ENCODE peak calls at places on chromosome 13, in ten cellular contexts. K is sigmoid colon, Y is breast epithelium, R is GM12878, G is stomach, H is GM23338, V is prostate gland, Q is upper lobe of left lung, X is transverse colon, D is SK-N-MC. T is an unnamed sample.
A peak's percentile ranks its signal among the peaks of the same experiment; 100 is the strongest.

GRCh38 chr13:80945328-80945727 is 604.4 kb upstream of the SPRY2 start:
- DNase-seq in K (no peak), Y (no peak), R (no peak), G (peak; percentile 26), H (peak; percentile 79), V (no peak), Q (no peak), X (no peak), D (no peak), T (no peak)

GRCh38 chr13:21884299-21884878 is 213.5 kb downstream of the FGF9 start:
- DNase-seq in K (no peak), Y (no peak), R (no peak), G (no peak), H (no peak), V (no peak), Q (no peak), X (no peak), D (no peak), T (peak; percentile 78)

GRCh38 chr13:67408823-67409222 is 178.7 kb upstream of the PCDH9 start:
- DNase-seq in K (no peak), Y (no peak), R (no peak), G (no peak), H (peak; percentile 2), V (no peak), Q (no peak), X (no peak), D (no peak), T (no peak)

GRCh38 chr13:50518791-50519201 is 324.7 kb downstream of the DLEU7 start:
- DNase-seq in K (no peak), Y (no peak), R (no peak), G (no peak), H (no peak), V (no peak), Q (no peak), X (no peak), D (no peak), T (no peak)

GRCh38 chr13:51746802-51747201 is 57.2 kb downstream of the DHRS12 start:
- DNase-seq in K (no peak), Y (no peak), R (no peak), G (no peak), H (no peak), V (no peak), Q (no peak), X (no peak), D (no peak), T (peak; percentile 77)

GRCh38 chr13:50643055-50643454 is 200.4 kb downstream of the DLEU7 start:
- DNase-seq in K (no peak), Y (no peak), R (no peak), G (no peak), H (no peak), V (no peak), Q (no peak), X (no peak), D (no peak), T (no peak)

GRCh38 chr13:87274209-87274819 is 396.9 kb upstream of the SLITRK5 start:
- DNase-seq in K (no peak), Y (no peak), R (no peak), G (no peak), H (peak; percentile 89), V (no peak), Q (no peak), X (peak; percentile 17), D (peak; percentile 22), T (no peak)

GRCh38 chr13:49938921-49939320 is 2.8 kb upstream of the SPRYD7 start:
- DNase-seq in K (no peak), Y (no peak), R (no peak), G (peak; percentile 78), H (no peak), V (no peak), Q (no peak), X (peak; percentile 86), D (no peak), T (no peak)

GRCh38 chr13:43963726-43964125 is 84.0 kb downstream of the LACC1 start:
- DNase-seq in K (no peak), Y (no peak), R (no peak), G (no peak), H (peak; percentile 35), V (no peak), Q (no peak), X (no peak), D (no peak), T (peak; percentile 81)

GRCh38 chr13:57878291-57878690 is 246.7 kb downstream of the PCDH17 start:
- DNase-seq in K (no peak), Y (no peak), R (no peak), G (no peak), H (no peak), V (no peak), Q (no peak), X (no peak), D (peak; percentile 5), T (no peak)

GRCh38 chr13:99313473-99313872 is 6.3 kb upstream of the GPR183 start:
- DNase-seq in K (no peak), Y (no peak), R (no peak), G (no peak), H (peak; percentile 45), V (no peak), Q (no peak), X (no peak), D (no peak), T (no peak)

GRCh38 chr13:59458908-59459579 is 704.7 kb downstream of the DIAPH3 start:
- DNase-seq in K (no peak), Y (no peak), R (no peak), G (no peak), H (peak; percentile 31), V (no peak), Q (no peak), X (no peak), D (no peak), T (no peak)
- TF ChIP-seq POLR2AphosphoS5 in K (no peak), Y (no peak), R (no peak), G (no peak), H (no peak), V (no peak), Q (peak; percentile 65), X (no peak), D (no peak), T (peak; percentile 37)

GRCh38 chr13:62837895-62838294 is 1422.2 kb upstream of the PCDH20 start:
- DNase-seq in K (no peak), Y (no peak), R (no peak), G (no peak), H (no peak), V (no peak), Q (no peak), X (no peak), D (no peak), T (no peak)

GRCh38 chr13:62838891-62839290 is 1423.2 kb upstream of the PCDH20 start:
- DNase-seq in K (no peak), Y (no peak), R (no peak), G (no peak), H (no peak), V (no peak), Q (no peak), X (no peak), D (no peak), T (no peak)
- H3K4me3 ChIP-seq in K (no peak overlapping the region), Y (no peak overlapping the region), R (no peak overlapping the region), G (no peak overlapping the region), H (no peak overlapping the region), V (no peak overlapping the region), Q (no peak overlapping the region), X (no peak overlapping the region), D (no peak overlapping the region), T (no peak overlapping the region)

GRCh38 chr13:26436914-26437313 is 120.6 kb upstream of the WASF3 start:
- DNase-seq in K (no peak), Y (no peak), R (no peak), G (no peak), H (no peak), V (no peak), Q (no peak), X (no peak), D (no peak), T (no peak)

GRCh38 chr13:26433776-26434175 is 123.7 kb upstream of the WASF3 start:
- DNase-seq in K (no peak), Y (no peak), R (no peak), G (no peak), H (no peak), V (no peak), Q (no peak), X (no peak), D (no peak), T (no peak)
- TF ChIP-seq POLR2AphosphoS5 in K (peak; percentile 52), Y (no peak), R (no peak), G (no peak), H (no peak), V (no peak), Q (no peak), X (peak; percentile 60), D (no peak), T (no peak)

GRCh38 chr13:46182491-46182877 is 507 bp upstream of the LCP1 start:
- DNase-seq in K (no peak), Y (no peak), R (no peak), G (no peak), H (no peak), V (no peak), Q (no peak), X (no peak), D (no peak), T (no peak)
- H3K4me3 ChIP-seq in K (no peak overlapping the region), Y (peak overlapping the region; percentile 49), R (peak overlapping the region; percentile 68), G (no peak overlapping the region), H (no peak overlapping the region), V (no peak overlapping the region), Q (no peak overlapping the region), X (no peak overlapping the region), D (no peak overlapping the region), T (no peak overlapping the region)

GRCh38 chr13:30705672-30706071 is 29.7 kb upstream of the ALOX5AP start:
- DNase-seq in K (no peak), Y (no peak), R (no peak), G (no peak), H (no peak), V (no peak), Q (no peak), X (no peak), D (no peak), T (no peak)
- TF ChIP-seq POLR2AphosphoS5 in K (no peak), Y (no peak), R (no peak), G (no peak), H (no peak), V (no peak), Q (no peak), X (no peak), D (no peak), T (no peak)